ENCODE peak calls at places on chromosomes 7 and 10, in seven cellular contexts. E is A549, Z is NT2/D1, C is breast epithelium, N is OCI-LY7, R is upper lobe of right lung, Q is neuronal stem cell. F is an unnamed sample. For H3K9me3, the result is how much of the 10 kb centered on the place peaks cover.

GRCh38 chr7:99242667-99243066 is 30.0 kb upstream of the MYH16 start:
- DNase-seq in E (no peak), Z (no peak), C (no peak), N (no peak), R (no peak), Q (no peak), F (no peak)

GRCh38 chr7:111834367-111834766 is 272.1 kb upstream of the IMMP2L start:
- DNase-seq in E (no peak), Z (no peak), C (no peak), N (no peak), R (no peak), Q (no peak), F (no peak)

GRCh38 chr7:4830176-4830575 is 31.7 kb downstream of the PAPOLB start:
- DNase-seq in E (peak), Z (peak), C (peak), N (peak), R (peak), Q (peak), F (no peak)

GRCh38 chr7:66845382-66846095 is 75.5 kb upstream of the TMEM248 start:
- DNase-seq in E (no peak), Z (no peak), C (no peak), N (peak), R (no peak), Q (no peak), F (peak)

GRCh38 chr7:28575241-28575643 is 162.9 kb downstream of the CREB5 start:
- DNase-seq in E (no peak), Z (peak), C (no peak), N (no peak), R (no peak), Q (no peak), F (no peak)

GRCh38 chr7:148142660-148143248 is 447.8 kb upstream of the C7orf33 start:
- DNase-seq in E (peak), Z (peak), C (no peak), N (peak), R (no peak), Q (peak), F (no peak)

GRCh38 chr10:69398466-69398865 is 18.3 kb downstream of the TACR2 start:
- DNase-seq in E (no peak), Z (no peak), C (no peak), N (no peak), R (no peak), Q (no peak), F (no peak)

GRCh38 chr7:8131694-8132605 is 130.0 kb downstream of the ICA1 start:
- DNase-seq in E (no peak), Z (no peak), C (no peak), N (no peak), R (no peak), Q (no peak), F (no peak)

GRCh38 chr10:112235920-112236319 is 47.3 kb upstream of the TECTB start:
- DNase-seq in E (no peak), Z (no peak), C (no peak), N (no peak), R (no peak), Q (no peak), F (no peak)

GRCh38 chr10:110387983-110388681 is 83.4 kb upstream of the SMNDC1 start:
- DNase-seq in E (no peak), Z (no peak), C (no peak), N (peak), R (no peak), Q (no peak), F (no peak)

GRCh38 chr10:246431-246830 is 111.2 kb downstream of the ZMYND11 start:
- DNase-seq in E (no peak), Z (no peak), C (no peak), N (no peak), R (no peak), Q (no peak), F (no peak)

GRCh38 chr10:50497758-50498157 is 126.0 kb downstream of the SGMS1 start:
- DNase-seq in E (peak), Z (no peak), C (no peak), N (no peak), R (no peak), Q (no peak), F (no peak)

GRCh38 chr7:128000854-128001265 is 30.4 kb downstream of the LRRC4 start:
- DNase-seq in E (no peak), Z (no peak), C (no peak), N (no peak), R (no peak), Q (no peak), F (no peak)

GRCh38 chr10:131571346-131571745 is 259.8 kb upstream of the TCERG1L start:
- DNase-seq in E (no peak), Z (no peak), C (no peak), N (no peak), R (no peak), Q (no peak), F (no peak)

GRCh38 chr7:137992042-137992737 is 9.7 kb downstream of the CREB3L2 start:
- DNase-seq in E (peak), Z (no peak), C (no peak), N (no peak), R (no peak), Q (no peak), F (no peak)
- H3K4me3 ChIP-seq in E (no peak), Z (no peak), C (peak), N (no peak), R (no peak), Q (no peak), F (no peak)

GRCh38 chr10:130477360-130477759 is 341.2 kb downstream of the GLRX3 start:
- DNase-seq in E (no peak), Z (no peak), C (no peak), N (no peak), R (no peak), Q (no peak), F (no peak)

GRCh38 chr10:130480491-130480890 is 344.3 kb downstream of the GLRX3 start:
- DNase-seq in E (no peak), Z (no peak), C (peak), N (no peak), R (peak), Q (no peak), F (no peak)

GRCh38 chr10:130481076-130481930 is 345.1 kb downstream of the GLRX3 start:
- DNase-seq in E (no peak), Z (no peak), C (peak), N (no peak), R (peak), Q (no peak), F (no peak)

GRCh38 chr10:130479146-130479545 is 343.0 kb downstream of the GLRX3 start:
- DNase-seq in E (no peak), Z (no peak), C (no peak), N (no peak), R (no peak), Q (no peak), F (no peak)

DNA sequence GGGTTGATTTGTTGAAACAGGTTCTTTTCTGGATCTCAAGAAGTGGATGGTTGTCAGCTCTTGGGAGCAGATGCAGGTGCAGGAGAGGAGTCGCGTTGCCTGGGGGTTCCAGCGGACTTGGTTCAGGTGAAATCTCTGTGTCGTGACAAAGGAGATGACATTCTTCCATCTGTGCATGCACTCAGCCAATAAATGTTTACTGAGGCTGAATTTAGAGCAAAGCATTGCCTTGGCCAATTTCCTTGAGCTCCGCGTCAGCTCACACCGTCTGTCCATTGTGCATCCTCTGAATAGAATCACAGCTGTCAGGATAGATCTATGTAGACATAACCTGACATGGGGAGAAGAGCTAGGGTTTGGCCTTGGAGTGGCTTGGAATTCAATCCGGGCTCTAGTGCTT is 343.7 kb downstream of the GLRX3 start:
- DNase-seq in E (no peak), Z (no peak), C (no peak), N (no peak), R (peak), Q (no peak), F (no peak)
- H3K9me3 ChIP-seq in E (under half), Z (under half), C (under half), N (under half), R (under half), Q (under half), F (under half)

GRCh38 chr10:89206402-89207180 is 526 bp downstream of the CH25H start:
- DNase-seq in E (peak), Z (no peak), C (peak), N (no peak), R (peak), Q (peak), F (no peak)
- H3K4me3 ChIP-seq in E (peak), Z (peak), C (peak), N (no peak), R (peak), Q (no peak), F (peak)

DNA sequence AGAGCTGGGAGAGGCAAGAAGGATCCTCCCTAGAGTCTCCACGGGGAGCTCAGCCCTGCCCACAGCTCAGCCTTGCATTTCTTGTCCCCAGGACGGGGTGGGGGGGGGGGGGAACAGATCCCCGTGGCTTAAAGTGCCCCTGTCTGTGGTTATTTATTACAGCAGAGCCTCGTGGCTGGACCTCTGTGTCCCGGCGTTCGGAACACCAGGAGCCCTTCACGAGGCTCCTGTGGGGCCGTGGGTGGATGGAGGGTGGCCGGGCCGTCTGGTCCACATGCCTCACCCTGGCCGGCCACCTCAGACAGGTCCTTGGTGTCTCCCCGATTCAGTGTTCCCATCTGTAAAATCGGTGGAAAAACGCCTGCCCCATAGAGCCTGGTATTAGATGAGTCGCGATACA is 37.9 kb downstream of the FAM20C start:
- DNase-seq in E (no peak), Z (no peak), C (no peak), N (no peak), R (no peak), Q (no peak), F (no peak)
- H3K9me3 ChIP-seq in E (under half), Z (under half), C (under half), N (under half), R (under half), Q (under half), F (under half)

GRCh38 chr10:85735997-85736396 is 630.6 kb downstream of the GRID1 start:
- DNase-seq in E (no peak), Z (no peak), C (no peak), N (no peak), R (no peak), Q (no peak), F (no peak)

DNA sequence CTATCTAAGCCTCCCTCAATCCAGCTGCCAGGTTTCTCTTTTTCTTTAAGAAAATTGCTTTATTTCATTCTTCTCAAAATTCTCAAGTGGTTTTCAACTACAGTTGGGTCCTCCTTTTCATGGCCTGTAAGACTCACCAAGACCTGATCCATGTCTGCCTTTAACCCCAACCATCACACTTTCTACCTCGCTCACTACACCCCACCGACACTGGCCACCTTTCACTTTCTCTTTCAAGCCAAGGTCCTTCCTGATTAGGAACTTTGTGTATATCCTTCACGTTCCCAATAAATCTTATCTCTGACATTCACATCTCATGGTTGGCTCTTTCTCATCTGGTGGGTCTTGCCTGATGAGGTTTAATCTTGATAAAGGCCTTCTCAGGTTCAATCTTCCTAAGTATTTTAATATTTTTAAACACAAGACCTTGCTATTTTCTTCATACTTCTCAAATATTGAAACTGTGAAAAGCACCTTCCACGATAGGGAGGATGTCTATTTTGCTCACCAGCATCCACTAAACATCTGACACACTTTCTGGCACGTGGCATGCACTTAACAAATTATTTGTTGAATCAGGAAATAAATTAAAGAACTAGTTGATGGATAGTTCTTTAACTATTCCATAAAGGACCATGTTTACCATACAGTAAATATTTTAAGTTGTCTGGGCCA is 624.8 kb downstream of the GRID1 start:
- DNase-seq in E (no peak), Z (no peak), C (no peak), N (no peak), R (no peak), Q (no peak), F (no peak)
- H3K4me3 ChIP-seq in E (no peak), Z (no peak), C (no peak), N (no peak), R (no peak), Q (no peak), F (no peak)

GRCh38 chr7:158013085-158013668 is 574.4 kb downstream of the PTPRN2 start:
- DNase-seq in E (no peak), Z (no peak), C (no peak), N (no peak), R (no peak), Q (no peak), F (no peak)

GRCh38 chr7:158011941-158012340 is 575.7 kb downstream of the PTPRN2 start:
- DNase-seq in E (no peak), Z (no peak), C (no peak), N (no peak), R (peak), Q (no peak), F (no peak)

GRCh38 chr7:158008267-158008666 is 579.4 kb downstream of the PTPRN2 start:
- DNase-seq in E (no peak), Z (no peak), C (no peak), N (no peak), R (no peak), Q (no peak), F (no peak)

GRCh38 chr7:158009886-158010285 is 577.7 kb downstream of the PTPRN2 start:
- DNase-seq in E (no peak), Z (no peak), C (no peak), N (no peak), R (no peak), Q (no peak), F (no peak)

DNA sequence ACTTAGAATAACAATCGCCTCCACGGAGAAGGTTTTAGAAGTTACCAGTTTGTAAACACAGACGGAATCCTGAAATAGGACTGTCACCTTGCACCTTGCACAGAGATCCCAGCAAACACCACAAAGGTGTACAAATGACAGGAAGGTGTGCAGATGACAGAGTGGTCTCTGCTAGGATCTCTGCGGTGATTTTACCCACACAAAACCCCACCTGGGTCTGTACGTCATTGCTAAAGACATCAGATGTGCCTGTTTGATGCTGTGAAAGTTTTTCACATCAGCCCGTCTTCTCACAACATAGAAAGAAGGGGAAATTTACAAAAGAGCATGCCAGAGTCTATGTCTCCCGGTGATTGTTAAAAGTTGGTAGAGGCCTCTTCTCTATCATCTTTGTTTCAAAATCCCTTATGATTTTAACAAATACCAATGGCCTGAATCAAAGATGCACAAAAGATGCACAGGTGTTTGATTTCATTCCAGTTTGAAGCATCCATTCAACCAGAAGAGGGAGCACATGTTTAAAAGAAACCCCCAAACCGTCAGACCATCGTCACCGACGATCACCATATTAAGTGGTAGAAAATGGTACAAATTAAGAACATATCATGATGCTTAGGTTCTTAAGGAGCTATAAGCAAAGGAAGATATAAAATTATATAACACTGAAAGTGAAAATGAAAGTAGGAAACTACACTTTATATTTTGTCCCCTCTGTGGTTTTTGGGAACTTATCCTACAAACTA is 576.5 kb downstream of the PTPRN2 start:
- DNase-seq in E (no peak), Z (no peak), C (no peak), N (no peak), R (no peak), Q (no peak), F (no peak)
- H3K9me3 ChIP-seq in E (under half), Z (under half), C (under half), N (under half), R (under half), Q (under half), F (under half)

GRCh38 chr7:100429637-100430449 is at the start of gene MEPCE:
- DNase-seq in E (peak), Z (peak), C (peak), N (peak), R (peak), Q (peak), F (peak)

GRCh38 chr7:100428967-100429636 is 529 bp upstream of the MEPCE start:
- DNase-seq in E (peak), Z (peak), C (peak), N (peak), R (peak), Q (peak), F (peak)

GRCh38 chr7:100426516-100426915 is 2.0 kb downstream of the ZCWPW1 start:
- DNase-seq in E (no peak), Z (no peak), C (no peak), N (no peak), R (no peak), Q (no peak), F (no peak)

GRCh38 chr7:100428199-100428966 is at the start of gene ZCWPW1:
- DNase-seq in E (peak), Z (peak), C (peak), N (peak), R (peak), Q (peak), F (peak)

DNA sequence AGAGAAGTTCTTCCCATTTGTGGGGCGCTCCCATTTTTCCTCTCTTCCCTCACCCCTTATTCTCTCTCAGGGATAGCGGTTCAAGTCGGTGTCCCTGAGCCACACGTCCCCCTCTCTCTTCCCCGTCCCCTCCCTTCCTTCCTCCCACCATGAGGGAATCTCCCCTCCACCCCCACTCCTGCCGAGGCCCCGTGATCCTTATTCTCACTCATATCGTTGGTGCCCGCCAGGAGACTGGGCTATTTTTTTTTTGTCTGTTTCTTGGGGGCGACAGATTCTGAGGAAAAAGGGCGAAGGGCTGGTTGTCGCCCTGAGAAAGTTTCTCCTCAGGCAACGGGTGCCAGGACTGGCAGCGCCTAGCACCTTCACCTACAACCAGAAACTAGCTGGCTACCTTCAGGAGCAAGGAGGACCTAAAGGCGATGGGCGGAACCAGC is 723 bp downstream of the ZCWPW1 start:
- DNase-seq in E (no peak), Z (no peak), C (no peak), N (no peak), R (no peak), Q (no peak), F (no peak)
- H3K4me3 ChIP-seq in E (peak), Z (no peak), C (peak), N (peak), R (peak), Q (peak), F (peak)